ENCODE peak calls at places on chromosomes 1 and 21, in ten cellular contexts. One of them, this sample, is unnamed.

GRCh38 chr21:36478941-36479340 is 981 bp downstream of the CLDN14 start:
- DNase-seq in uterus: no peak
- DNase-seq in fibroblast of lung: no peak
- DNase-seq in prostate gland: no peak
- DNase-seq in right atrium auricular region: no peak
- DNase-seq in kidney epithelial cell: no peak
- DNase-seq in fibroblast of the aortic adventitia: no peak
- DNase-seq in adrenal gland: no peak
- DNase-seq in colonic mucosa: no peak
- DNase-seq in CD8-positive, alpha-beta T cell: no peak
- DNase-seq in this sample: no peak

GRCh38 chr1:103084176-103084575 is 24.1 kb downstream of the COL11A1 start:
- DNase-seq in uterus: no peak
- DNase-seq in fibroblast of lung: peak; percentile 3
- DNase-seq in prostate gland: no peak
- DNase-seq in right atrium auricular region: no peak
- DNase-seq in kidney epithelial cell: no peak
- DNase-seq in fibroblast of the aortic adventitia: no peak
- DNase-seq in adrenal gland: no peak
- DNase-seq in colonic mucosa: no peak
- DNase-seq in CD8-positive, alpha-beta T cell: no peak
- DNase-seq in this sample: peak; percentile 1

GRCh38 chr1:215114154-215114933 is 31.8 kb downstream of the KCNK2 start:
- DNase-seq in uterus: no peak
- DNase-seq in fibroblast of lung: peak; percentile 93
- DNase-seq in prostate gland: no peak
- DNase-seq in right atrium auricular region: no peak
- DNase-seq in kidney epithelial cell: peak; percentile 70
- DNase-seq in fibroblast of the aortic adventitia: peak; percentile 92
- DNase-seq in adrenal gland: no peak
- DNase-seq in colonic mucosa: no peak
- DNase-seq in CD8-positive, alpha-beta T cell: no peak
- DNase-seq in this sample: peak; percentile 100

GRCh38 chr1:23459338-23459757 is 24.6 kb downstream of the ASAP3 start:
- DNase-seq in uterus: no peak
- DNase-seq in fibroblast of lung: no peak
- DNase-seq in prostate gland: no peak
- DNase-seq in right atrium auricular region: no peak
- DNase-seq in kidney epithelial cell: no peak
- DNase-seq in fibroblast of the aortic adventitia: no peak
- DNase-seq in adrenal gland: no peak
- DNase-seq in colonic mucosa: peak; percentile 66
- DNase-seq in CD8-positive, alpha-beta T cell: no peak
- DNase-seq in this sample: no peak

GRCh38 chr1:6466023-6466422 is at the start of gene TNFRSF25:
- DNase-seq in uterus: no peak
- DNase-seq in fibroblast of lung: no peak
- DNase-seq in prostate gland: no peak
- DNase-seq in right atrium auricular region: no peak
- DNase-seq in kidney epithelial cell: no peak
- DNase-seq in fibroblast of the aortic adventitia: no peak
- DNase-seq in adrenal gland: no peak
- DNase-seq in colonic mucosa: no peak
- DNase-seq in CD8-positive, alpha-beta T cell: peak; percentile 54
- DNase-seq in this sample: no peak

GRCh38 chr1:170200665-170201397 is 55.1 kb downstream of the NTMT2 start:
- DNase-seq in uterus: no peak
- DNase-seq in fibroblast of lung: peak; percentile 34
- DNase-seq in prostate gland: no peak
- DNase-seq in right atrium auricular region: no peak
- DNase-seq in kidney epithelial cell: no peak
- DNase-seq in fibroblast of the aortic adventitia: peak; percentile 66
- DNase-seq in adrenal gland: peak; percentile 36
- DNase-seq in colonic mucosa: no peak
- DNase-seq in CD8-positive, alpha-beta T cell: no peak
- DNase-seq in this sample: no peak

GRCh38 chr1:43309626-43310025 is 8.8 kb downstream of the TIE1 start:
- DNase-seq in uterus: no peak
- DNase-seq in fibroblast of lung: no peak
- DNase-seq in prostate gland: no peak
- DNase-seq in right atrium auricular region: no peak
- DNase-seq in kidney epithelial cell: no peak
- DNase-seq in fibroblast of the aortic adventitia: no peak
- DNase-seq in adrenal gland: no peak
- DNase-seq in colonic mucosa: no peak
- DNase-seq in CD8-positive, alpha-beta T cell: no peak
- DNase-seq in this sample: no peak

GRCh38 chr1:91864017-91864700 is 21.8 kb downstream of the TGFBR3 start:
- DNase-seq in uterus: no peak
- DNase-seq in fibroblast of lung: peak; percentile 35
- DNase-seq in prostate gland: peak; percentile 57
- DNase-seq in right atrium auricular region: no peak
- DNase-seq in kidney epithelial cell: no peak
- DNase-seq in fibroblast of the aortic adventitia: peak; percentile 78
- DNase-seq in adrenal gland: no peak
- DNase-seq in colonic mucosa: no peak
- DNase-seq in CD8-positive, alpha-beta T cell: no peak
- DNase-seq in this sample: peak; percentile 90

GRCh38 chr1:61270761-61271411 is 188.5 kb downstream of the NFIA start:
- DNase-seq in uterus: no peak
- DNase-seq in fibroblast of lung: peak; percentile 37
- DNase-seq in prostate gland: no peak
- DNase-seq in right atrium auricular region: no peak
- DNase-seq in kidney epithelial cell: no peak
- DNase-seq in fibroblast of the aortic adventitia: peak; percentile 82
- DNase-seq in adrenal gland: no peak
- DNase-seq in colonic mucosa: no peak
- DNase-seq in CD8-positive, alpha-beta T cell: no peak
- DNase-seq in this sample: no peak

GRCh38 chr1:60575326-60575874 is 501.8 kb upstream of the C1orf87 start:
- DNase-seq in uterus: no peak
- DNase-seq in fibroblast of lung: no peak
- DNase-seq in prostate gland: no peak
- DNase-seq in right atrium auricular region: no peak
- DNase-seq in kidney epithelial cell: no peak
- DNase-seq in fibroblast of the aortic adventitia: no peak
- DNase-seq in adrenal gland: no peak
- DNase-seq in colonic mucosa: no peak
- DNase-seq in CD8-positive, alpha-beta T cell: no peak
- DNase-seq in this sample: peak; percentile 18

GRCh38 chr1:195709821-195710220 is 898.4 kb downstream of the KCNT2 start:
- DNase-seq in uterus: no peak
- DNase-seq in fibroblast of lung: no peak
- DNase-seq in prostate gland: no peak
- DNase-seq in right atrium auricular region: no peak
- DNase-seq in kidney epithelial cell: no peak
- DNase-seq in fibroblast of the aortic adventitia: no peak
- DNase-seq in adrenal gland: no peak
- DNase-seq in colonic mucosa: no peak
- DNase-seq in CD8-positive, alpha-beta T cell: no peak
- DNase-seq in this sample: no peak

GRCh38 chr1:238951809-238952208 is 434.6 kb upstream of the CHRM3 start:
- DNase-seq in uterus: no peak
- DNase-seq in fibroblast of lung: peak; percentile 49
- DNase-seq in prostate gland: no peak
- DNase-seq in right atrium auricular region: no peak
- DNase-seq in kidney epithelial cell: peak; percentile 31
- DNase-seq in fibroblast of the aortic adventitia: peak; percentile 52
- DNase-seq in adrenal gland: peak; percentile 21
- DNase-seq in colonic mucosa: peak; percentile 22
- DNase-seq in CD8-positive, alpha-beta T cell: no peak
- DNase-seq in this sample: peak; percentile 82
- TF ChIP-seq CTCF in uterus: no peak
- TF ChIP-seq CTCF in fibroblast of lung: no peak
- TF ChIP-seq CTCF in prostate gland: no peak
- TF ChIP-seq CTCF in right atrium auricular region: no peak
- TF ChIP-seq CTCF in kidney epithelial cell: peak; percentile 43
- TF ChIP-seq CTCF in fibroblast of the aortic adventitia: peak; percentile 31
- TF ChIP-seq CTCF in adrenal gland: peak; percentile 28
- TF ChIP-seq CTCF in colonic mucosa: no peak
- TF ChIP-seq CTCF in CD8-positive, alpha-beta T cell: no peak
- TF ChIP-seq CTCF in this sample: peak; percentile 89

DNA sequence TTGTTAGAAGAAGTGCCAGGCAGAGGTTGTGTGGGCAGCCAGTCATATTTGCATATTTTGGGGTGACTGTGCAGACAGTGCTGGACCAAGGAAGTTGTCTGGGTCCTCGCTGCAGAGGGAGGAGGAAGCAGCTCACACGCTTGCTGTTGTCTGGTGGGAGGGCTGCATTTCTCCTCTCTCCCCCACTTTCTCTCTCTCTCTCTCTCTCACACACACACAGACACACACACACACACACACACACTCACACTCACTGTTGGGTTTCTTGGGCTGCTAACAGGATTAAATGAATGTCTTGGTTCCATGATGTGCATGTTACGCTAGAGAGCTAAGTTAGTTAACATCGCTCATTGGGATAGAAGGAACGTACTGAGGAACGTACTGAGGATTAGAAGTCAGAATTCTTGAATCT is 72.9 kb downstream of the AGPAT3 start:
- DNase-seq in uterus: no peak
- DNase-seq in fibroblast of lung: no peak
- DNase-seq in prostate gland: no peak
- DNase-seq in right atrium auricular region: no peak
- DNase-seq in kidney epithelial cell: no peak
- DNase-seq in fibroblast of the aortic adventitia: no peak
- DNase-seq in adrenal gland: no peak
- DNase-seq in colonic mucosa: no peak
- DNase-seq in CD8-positive, alpha-beta T cell: no peak
- DNase-seq in this sample: no peak
- TF ChIP-seq CTCF in uterus: no peak
- TF ChIP-seq CTCF in fibroblast of lung: no peak
- TF ChIP-seq CTCF in prostate gland: no peak
- TF ChIP-seq CTCF in right atrium auricular region: no peak
- TF ChIP-seq CTCF in kidney epithelial cell: no peak
- TF ChIP-seq CTCF in fibroblast of the aortic adventitia: no peak
- TF ChIP-seq CTCF in adrenal gland: no peak
- TF ChIP-seq CTCF in colonic mucosa: no peak
- TF ChIP-seq CTCF in CD8-positive, alpha-beta T cell: no peak
- TF ChIP-seq CTCF in this sample: no peak

GRCh38 chr21:27819299-27819698 is 852.4 kb upstream of the ADAMTS5 start:
- DNase-seq in uterus: no peak
- DNase-seq in fibroblast of lung: no peak
- DNase-seq in prostate gland: no peak
- DNase-seq in right atrium auricular region: no peak
- DNase-seq in kidney epithelial cell: no peak
- DNase-seq in fibroblast of the aortic adventitia: no peak
- DNase-seq in adrenal gland: no peak
- DNase-seq in colonic mucosa: no peak
- DNase-seq in CD8-positive, alpha-beta T cell: no peak
- DNase-seq in this sample: no peak

GRCh38 chr21:27827972-27828371 is 861.1 kb upstream of the ADAMTS5 start:
- DNase-seq in uterus: no peak
- DNase-seq in fibroblast of lung: no peak
- DNase-seq in prostate gland: no peak
- DNase-seq in right atrium auricular region: no peak
- DNase-seq in kidney epithelial cell: no peak
- DNase-seq in fibroblast of the aortic adventitia: no peak
- DNase-seq in adrenal gland: no peak
- DNase-seq in colonic mucosa: no peak
- DNase-seq in CD8-positive, alpha-beta T cell: no peak
- DNase-seq in this sample: peak; percentile 19

GRCh38 chr21:27823652-27824201 is 856.8 kb upstream of the ADAMTS5 start:
- DNase-seq in uterus: no peak
- DNase-seq in fibroblast of lung: no peak
- DNase-seq in prostate gland: no peak
- DNase-seq in right atrium auricular region: no peak
- DNase-seq in kidney epithelial cell: no peak
- DNase-seq in fibroblast of the aortic adventitia: no peak
- DNase-seq in adrenal gland: no peak
- DNase-seq in colonic mucosa: no peak
- DNase-seq in CD8-positive, alpha-beta T cell: no peak
- DNase-seq in this sample: no peak

GRCh38 chr21:27820342-27820741 is 853.5 kb upstream of the ADAMTS5 start:
- DNase-seq in uterus: no peak
- DNase-seq in fibroblast of lung: no peak
- DNase-seq in prostate gland: no peak
- DNase-seq in right atrium auricular region: no peak
- DNase-seq in kidney epithelial cell: no peak
- DNase-seq in fibroblast of the aortic adventitia: no peak
- DNase-seq in adrenal gland: no peak
- DNase-seq in colonic mucosa: no peak
- DNase-seq in CD8-positive, alpha-beta T cell: no peak
- DNase-seq in this sample: no peak

GRCh38 chr21:27825035-27825434 is 858.1 kb upstream of the ADAMTS5 start:
- DNase-seq in uterus: no peak
- DNase-seq in fibroblast of lung: no peak
- DNase-seq in prostate gland: no peak
- DNase-seq in right atrium auricular region: no peak
- DNase-seq in kidney epithelial cell: no peak
- DNase-seq in fibroblast of the aortic adventitia: no peak
- DNase-seq in adrenal gland: no peak
- DNase-seq in colonic mucosa: no peak
- DNase-seq in CD8-positive, alpha-beta T cell: no peak
- DNase-seq in this sample: no peak
- TF ChIP-seq CTCF in uterus: no peak
- TF ChIP-seq CTCF in fibroblast of lung: no peak
- TF ChIP-seq CTCF in prostate gland: no peak
- TF ChIP-seq CTCF in right atrium auricular region: no peak
- TF ChIP-seq CTCF in kidney epithelial cell: no peak
- TF ChIP-seq CTCF in fibroblast of the aortic adventitia: no peak
- TF ChIP-seq CTCF in adrenal gland: no peak
- TF ChIP-seq CTCF in colonic mucosa: no peak
- TF ChIP-seq CTCF in CD8-positive, alpha-beta T cell: no peak
- TF ChIP-seq CTCF in this sample: no peak

GRCh38 chr1:116762781-116763115 is 8.5 kb downstream of the CD2 start:
- DNase-seq in uterus: no peak
- DNase-seq in fibroblast of lung: no peak
- DNase-seq in prostate gland: no peak
- DNase-seq in right atrium auricular region: no peak
- DNase-seq in kidney epithelial cell: no peak
- DNase-seq in fibroblast of the aortic adventitia: no peak
- DNase-seq in adrenal gland: no peak
- DNase-seq in colonic mucosa: no peak
- DNase-seq in CD8-positive, alpha-beta T cell: no peak
- DNase-seq in this sample: no peak

GRCh38 chr1:116763116-116763786 is 9.0 kb downstream of the CD2 start:
- DNase-seq in uterus: peak; percentile 25
- DNase-seq in fibroblast of lung: peak; percentile 7
- DNase-seq in prostate gland: no peak
- DNase-seq in right atrium auricular region: no peak
- DNase-seq in kidney epithelial cell: no peak
- DNase-seq in fibroblast of the aortic adventitia: peak; percentile 22
- DNase-seq in adrenal gland: no peak
- DNase-seq in colonic mucosa: no peak
- DNase-seq in CD8-positive, alpha-beta T cell: peak; percentile 59
- DNase-seq in this sample: no peak

GRCh38 chr1:116764466-116764896 is 10.3 kb downstream of the CD2 start:
- DNase-seq in uterus: no peak
- DNase-seq in fibroblast of lung: no peak
- DNase-seq in prostate gland: no peak
- DNase-seq in right atrium auricular region: no peak
- DNase-seq in kidney epithelial cell: no peak
- DNase-seq in fibroblast of the aortic adventitia: no peak
- DNase-seq in adrenal gland: no peak
- DNase-seq in colonic mucosa: no peak
- DNase-seq in CD8-positive, alpha-beta T cell: no peak
- DNase-seq in this sample: no peak

GRCh38 chr1:116764906-116765862 is 11.0 kb downstream of the CD2 start:
- DNase-seq in uterus: no peak
- DNase-seq in fibroblast of lung: no peak
- DNase-seq in prostate gland: no peak
- DNase-seq in right atrium auricular region: no peak
- DNase-seq in kidney epithelial cell: no peak
- DNase-seq in fibroblast of the aortic adventitia: no peak
- DNase-seq in adrenal gland: no peak
- DNase-seq in colonic mucosa: no peak
- DNase-seq in CD8-positive, alpha-beta T cell: no peak
- DNase-seq in this sample: no peak

GRCh38 chr1:116763787-116764465 is 9.7 kb downstream of the CD2 start:
- DNase-seq in uterus: no peak
- DNase-seq in fibroblast of lung: no peak
- DNase-seq in prostate gland: no peak
- DNase-seq in right atrium auricular region: no peak
- DNase-seq in kidney epithelial cell: no peak
- DNase-seq in fibroblast of the aortic adventitia: no peak
- DNase-seq in adrenal gland: peak; percentile 44
- DNase-seq in colonic mucosa: peak; percentile 46
- DNase-seq in CD8-positive, alpha-beta T cell: peak; percentile 45
- DNase-seq in this sample: peak; percentile 47
- TF ChIP-seq CTCF in uterus: no peak
- TF ChIP-seq CTCF in fibroblast of lung: peak; percentile 20
- TF ChIP-seq CTCF in prostate gland: no peak
- TF ChIP-seq CTCF in right atrium auricular region: no peak
- TF ChIP-seq CTCF in kidney epithelial cell: peak; percentile 46
- TF ChIP-seq CTCF in fibroblast of the aortic adventitia: peak; percentile 44
- TF ChIP-seq CTCF in adrenal gland: peak; percentile 35
- TF ChIP-seq CTCF in colonic mucosa: peak; percentile 38
- TF ChIP-seq CTCF in CD8-positive, alpha-beta T cell: peak; percentile 22
- TF ChIP-seq CTCF in this sample: peak; percentile 26

This sample was measured in MCF 10A.